ENCODE peak calls at places on chromosome 7, in eight cellular contexts. E is A549, I is SK-N-SH, B is IMR-90, J is K562, A is HepG2, R is GM12878, W is WTC11. H is an unnamed sample.

GRCh38 chr7:114504586-114504985 is 90.0 kb downstream of the FOXP2 start:
- DNase-seq in A (no peak), R (no peak), W (no peak), I (no peak), B (peak), E (no peak), J (no peak), H (no peak)

GRCh38 chr7:140453273-140453672 is 26.0 kb downstream of the MKRN1 start:
- DNase-seq in B (no peak), J (no peak), A (no peak), E (no peak), W (no peak), R (no peak), I (no peak), H (no peak)

GRCh38 chr7:113955157-113955556 is 36.3 kb upstream of the PPP1R3A start:
- DNase-seq in I (no peak), J (no peak), E (no peak), R (no peak), B (no peak), W (no peak), A (no peak), H (no peak)

GRCh38 chr7:143385891-143386781 is 5.0 kb downstream of the ZYX start:
- DNase-seq in R (no peak), I (no peak), A (no peak), J (peak), W (no peak), E (no peak), B (no peak), H (no peak)

GRCh38 chr7:98251251-98251843 is 685 bp downstream of the TECPR1 start:
- DNase-seq in J (peak), B (no peak), I (no peak), W (no peak), R (no peak), E (no peak), A (peak), H (no peak)

GRCh38 chr7:41245916-41246315 is 457.0 kb downstream of the INHBA start:
- DNase-seq in I (no peak), A (no peak), R (no peak), W (no peak), B (no peak), E (no peak), J (no peak), H (no peak)

GRCh38 chr7:151057038-151057736 is 510 bp downstream of the CDK5 start:
- DNase-seq in W (no peak), A (no peak), E (no peak), I (peak), J (peak), R (no peak), B (no peak), H (no peak)

GRCh38 chr7:124536156-124536762 is 229.3 kb downstream of the GPR37 start:
- DNase-seq in R (no peak), E (no peak), W (no peak), A (no peak), I (no peak), B (peak), J (no peak), H (no peak)

GRCh38 chr7:67618569-67619543 is 622.2 kb downstream of the TYW1 start:
- DNase-seq in R (no peak), B (no peak), I (peak), J (no peak), W (peak), A (no peak), E (peak), H (peak)

GRCh38 chr7:136956232-136956631 is 87.8 kb downstream of the CHRM2 start:
- DNase-seq in B (peak), I (no peak), A (no peak), R (no peak), J (no peak), E (no peak), W (no peak), H (no peak)

GRCh38 chr7:113197274-113197673 is 78.9 kb upstream of the SMIM30 start:
- DNase-seq in W (no peak), J (no peak), E (no peak), A (no peak), B (peak), R (no peak), I (no peak), H (no peak)

GRCh38 chr7:139915864-139916716 is 87.0 kb downstream of the TBXAS1 start:
- DNase-seq in A (no peak), J (peak), E (peak), I (peak), R (peak), B (peak), W (no peak), H (no peak)

GRCh38 chr7:41648506-41648905 is 54.4 kb downstream of the INHBA start:
- DNase-seq in A (no peak), W (no peak), B (no peak), I (no peak), E (no peak), R (no peak), J (no peak), H (no peak)

GRCh38 chr7:938546-939185 is 15.8 kb downstream of the ADAP1 start:
- DNase-seq in E (no peak), I (no peak), R (no peak), W (no peak), B (no peak), J (no peak), A (no peak), H (no peak)

GRCh38 chr7:16904086-16904485 is 22.3 kb upstream of the AGR3 start:
- DNase-seq in A (no peak), E (no peak), W (no peak), J (no peak), R (no peak), B (no peak), I (no peak), H (no peak)

GRCh38 chr7:949021-949934 is 5.2 kb downstream of the ADAP1 start:
- DNase-seq in I (peak), E (no peak), J (no peak), W (no peak), A (no peak), R (no peak), B (no peak), H (no peak)

GRCh38 chr7:103127006-103127405 is 21.9 kb downstream of the NAPEPLD start:
- DNase-seq in B (no peak), W (no peak), I (no peak), A (no peak), E (no peak), R (no peak), J (no peak), H (no peak)

GRCh38 chr7:30657131-30657530 is 25.1 kb downstream of the CRHR2 start:
- DNase-seq in A (no peak), E (no peak), W (no peak), R (no peak), B (no peak), J (no peak), I (no peak), H (no peak)

GRCh38 chr7:119197872-119198527 is 973.5 kb downstream of the ANKRD7 start:
- DNase-seq in R (peak), A (peak), E (peak), W (peak), J (no peak), I (peak), B (peak), H (peak)

GRCh38 chr7:7119668-7120208 is 62.6 kb upstream of the C1GALT1 start:
- DNase-seq in B (no peak), I (no peak), E (no peak), R (no peak), W (no peak), J (no peak), A (peak), H (no peak)

GRCh38 chr7:137360087-137360679 is 16.6 kb upstream of the PTN start:
- DNase-seq in I (no peak), W (no peak), B (no peak), R (no peak), A (no peak), E (no peak), J (no peak), H (no peak)

GRCh38 chr7:25545125-25546008 is 317.1 kb upstream of the NPVF start:
- DNase-seq in B (no peak), R (no peak), A (no peak), J (no peak), W (no peak), I (peak), E (no peak), H (no peak)

GRCh38 chr7:951881-952547 is 2.5 kb downstream of the ADAP1 start:
- DNase-seq in R (no peak), B (no peak), A (no peak), W (no peak), E (no peak), J (no peak), I (peak), H (no peak)

GRCh38 chr7:38318803-38319416 is 45.5 kb upstream of the TARP start:
- DNase-seq in R (no peak), E (peak), A (peak), B (peak), W (peak), J (no peak), I (peak), H (peak)

GRCh38 chr7:149289856-149290255 is 27.9 kb downstream of the ZNF783 start:
- DNase-seq in R (no peak), J (no peak), A (no peak), B (no peak), E (no peak), W (no peak), I (no peak), H (no peak)

GRCh38 chr7:72307566-72307965 is 104.6 kb downstream of the CALN1 start:
- DNase-seq in E (no peak), J (no peak), I (no peak), A (no peak), B (no peak), R (no peak), W (no peak), H (no peak)

GRCh38 chr7:103296901-103297836 is at the start of gene PMPCB:
- DNase-seq in A (peak), I (peak), W (peak), J (peak), E (peak), B (peak), R (peak), H (peak)

GRCh38 chr7:21407806-21408480 is 19.9 kb upstream of the SP4 start:
- DNase-seq in E (no peak), W (no peak), R (no peak), I (no peak), A (no peak), J (no peak), B (no peak), H (no peak)

GRCh38 chr7:157712666-157713235 is 375.9 kb downstream of the DNAJB6 start:
- DNase-seq in B (no peak), W (no peak), R (no peak), E (no peak), A (no peak), I (no peak), J (no peak), H (no peak)

GRCh38 chr7:28626629-28627262 is 214.4 kb downstream of the CREB5 start:
- DNase-seq in W (peak), E (peak), R (no peak), A (peak), I (peak), B (peak), J (peak), H (peak)

GRCh38 chr7:122301858-122302745 is 2.4 kb downstream of the FEZF1 start:
- DNase-seq in R (no peak), W (peak), E (no peak), J (no peak), B (no peak), I (peak), A (no peak), H (no peak)

GRCh38 chr7:1021931-1022330 is 22.4 kb upstream of the GPR146 start:
- DNase-seq in A (no peak), I (no peak), J (no peak), R (no peak), W (no peak), E (no peak), B (no peak), H (no peak)

GRCh38 chr7:24825931-24826661 is 68.8 kb upstream of the GSDME start:
- DNase-seq in R (no peak), B (peak), J (peak), W (no peak), E (peak), I (no peak), A (peak), H (no peak)

DNA sequence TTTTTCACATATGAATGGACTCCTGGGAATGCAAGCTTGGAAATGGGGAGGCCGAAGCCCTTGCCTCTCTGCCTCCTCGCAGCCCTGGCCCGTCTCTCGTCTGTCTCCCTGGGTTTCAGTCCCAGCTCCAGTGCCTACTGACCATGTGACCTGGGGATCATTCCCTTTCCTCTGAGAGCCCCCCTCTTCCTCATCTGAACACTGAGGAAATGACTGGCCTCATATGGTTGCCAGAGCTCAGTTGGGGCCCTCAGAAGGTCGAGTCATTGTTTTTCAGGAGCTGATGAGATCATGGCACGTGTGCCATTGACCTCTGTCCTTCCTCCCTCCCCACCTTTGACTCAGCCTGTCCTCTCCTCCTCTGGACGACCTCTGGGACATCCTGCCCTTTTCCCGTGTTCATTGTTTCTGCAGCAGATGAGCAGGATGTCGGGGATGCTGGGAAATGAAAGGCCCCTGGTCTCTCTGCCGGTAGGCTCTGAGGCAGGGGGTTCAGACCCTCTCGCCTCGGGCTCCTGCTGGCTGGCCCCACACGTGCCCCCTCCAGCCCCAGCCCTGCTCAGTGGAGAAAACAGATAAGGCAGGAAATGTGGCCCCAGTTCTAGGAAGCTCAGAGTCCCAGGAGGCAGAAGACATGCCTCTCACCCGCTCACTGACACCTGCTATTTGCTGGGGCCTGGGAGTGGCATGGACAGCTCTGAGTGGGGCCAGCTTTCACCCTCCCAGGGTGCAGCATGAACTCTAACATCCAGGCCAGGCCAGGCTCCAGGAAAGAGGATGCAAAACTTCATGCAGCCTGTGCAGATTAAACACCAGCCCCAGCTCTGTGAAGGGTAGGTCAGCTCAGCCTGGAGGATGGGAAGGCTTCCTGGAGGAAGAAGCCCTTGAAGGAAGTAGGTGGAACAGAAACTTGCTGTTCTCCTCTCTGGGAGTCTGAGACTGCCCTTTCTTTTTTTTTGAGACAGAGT is 8.3 kb upstream of the PPP1R35 start:
- DNase-seq in E (peak), A (peak), W (no peak), B (peak), I (no peak), R (no peak), J (peak), H (no peak)
- TF ChIP-seq USF2 in E (peak), A (peak), W (no peak), B (peak), I (no peak), R (no peak), J (peak), H (peak)

GRCh38 chr7:132098337-132098736 is 477.9 kb downstream of the PLXNA4 start:
- DNase-seq in A (no peak), B (no peak), R (no peak), E (no peak), J (no peak), I (no peak), W (no peak), H (no peak)

GRCh38 chr7:132097550-132098134 is 478.6 kb downstream of the PLXNA4 start:
- DNase-seq in I (no peak), R (no peak), W (no peak), A (no peak), J (no peak), B (no peak), E (no peak), H (no peak)

GRCh38 chr7:132100981-132101380 is 475.3 kb downstream of the PLXNA4 start:
- DNase-seq in E (no peak), B (no peak), W (no peak), R (no peak), I (no peak), A (no peak), J (no peak), H (no peak)

GRCh38 chr7:132100483-132100882 is 475.8 kb downstream of the PLXNA4 start:
- DNase-seq in E (no peak), B (no peak), A (no peak), W (no peak), I (no peak), R (no peak), J (no peak), H (no peak)

DNA sequence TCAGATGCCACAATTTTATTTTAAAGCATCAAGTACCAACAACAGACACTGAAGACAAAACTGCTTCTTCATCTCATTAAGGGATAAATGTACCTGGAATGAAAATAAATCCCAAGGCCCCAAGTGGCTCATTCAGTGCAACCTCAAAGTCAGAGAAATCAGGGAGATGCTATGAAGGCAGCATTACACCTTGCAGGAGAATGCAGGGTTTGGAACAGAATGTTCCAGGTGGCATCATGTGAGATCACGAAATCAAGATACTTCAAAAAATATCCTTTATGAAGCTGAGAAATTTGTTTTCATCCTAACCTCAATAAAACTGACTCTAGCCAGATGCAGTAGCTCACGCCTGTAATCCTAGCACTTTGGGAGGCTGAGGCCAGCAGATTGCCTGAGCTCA is 477.1 kb downstream of the PLXNA4 start:
- DNase-seq in R (no peak), B (no peak), I (no peak), E (no peak), W (no peak), J (no peak), A (no peak), H (no peak)
- TF ChIP-seq USF2 in R (no peak), B (no peak), I (no peak), E (no peak), W (no peak), J (no peak), A (no peak), H (no peak)

GRCh38 chr7:27242046-27242579 is 489 bp upstream of the EVX1 start:
- DNase-seq in E (no peak), W (no peak), J (no peak), I (no peak), R (no peak), B (no peak), A (no peak), H (no peak)

GRCh38 chr7:27241189-27242045 is 1.2 kb upstream of the EVX1 start:
- DNase-seq in I (no peak), J (no peak), A (no peak), W (no peak), E (no peak), R (no peak), B (no peak), H (no peak)

GRCh38 chr7:27243340-27244163 is 950 bp downstream of the EVX1 start:
- DNase-seq in I (no peak), A (no peak), B (no peak), W (no peak), E (no peak), R (no peak), J (no peak), H (no peak)

GRCh38 chr7:27244488-27245123 is 2.0 kb downstream of the EVX1 start:
- DNase-seq in A (no peak), R (no peak), B (no peak), E (no peak), I (no peak), J (no peak), W (no peak), H (no peak)

GRCh38 chr7:27242580-27243339 is at the start of gene EVX1:
- DNase-seq in B (peak), E (peak), W (no peak), J (no peak), R (no peak), A (no peak), I (no peak), H (no peak)
- TF ChIP-seq USF2 in B (no peak), E (no peak), W (no peak), J (no peak), R (no peak), A (no peak), I (no peak), H (no peak)

GRCh38 chr7:94236960-94237359 is 157.7 kb upstream of the COL1A2 start:
- DNase-seq in R (no peak), J (no peak), E (no peak), A (no peak), I (no peak), B (no peak), W (no peak), H (no peak)

GRCh38 chr7:94239661-94240234 is 154.9 kb upstream of the COL1A2 start:
- DNase-seq in B (no peak), E (no peak), R (no peak), A (no peak), I (no peak), W (peak), J (no peak), H (no peak)

GRCh38 chr7:94240902-94241301 is 153.8 kb upstream of the COL1A2 start:
- DNase-seq in B (peak), W (no peak), I (no peak), R (no peak), J (no peak), E (no peak), A (no peak), H (no peak)

GRCh38 chr7:94241402-94241925 is 153.2 kb upstream of the COL1A2 start:
- DNase-seq in B (no peak), I (peak), J (no peak), W (no peak), E (no peak), A (no peak), R (no peak), H (no peak)

GRCh38 chr7:94237417-94237816 is 157.3 kb upstream of the COL1A2 start:
- DNase-seq in B (no peak), W (no peak), A (no peak), J (no peak), R (no peak), I (no peak), E (no peak), H (no peak)
- TF ChIP-seq USF2 in B (no peak), W (no peak), A (no peak), J (no peak), R (no peak), I (no peak), E (no peak), H (no peak)